ENCODE peak calls at places on chromosomes 6 and 20, in four cellular contexts. One of them, this sample, is unnamed.
A peak's percentile ranks its signal among the peaks of the same experiment; 100 is the strongest.

GRCh38 chr6:13351271-13351670 is 22.9 kb upstream of the TBC1D7 start:
- DNase-seq in fibroblast of lung: no peak
- DNase-seq in mammary epithelial cell: no peak
- DNase-seq in neural progenitor cell: peak; percentile 92
- DNase-seq in this sample: no peak

GRCh38 chr20:54122189-54122588 is 51.6 kb downstream of the CYP24A1 start:
- DNase-seq in fibroblast of lung: peak; percentile 84
- DNase-seq in mammary epithelial cell: peak; percentile 82
- DNase-seq in neural progenitor cell: no peak
- DNase-seq in this sample: peak; percentile 79

GRCh38 chr6:1385129-1386042 is 4.0 kb upstream of the FOXF2 start:
- DNase-seq in fibroblast of lung: no peak
- DNase-seq in mammary epithelial cell: no peak
- DNase-seq in neural progenitor cell: peak; percentile 49
- DNase-seq in this sample: no peak

GRCh38 chr6:137271245-137272183 is 52.3 kb upstream of the IFNGR1 start:
- DNase-seq in fibroblast of lung: peak; percentile 46
- DNase-seq in mammary epithelial cell: peak; percentile 41
- DNase-seq in neural progenitor cell: peak; percentile 63
- DNase-seq in this sample: peak; percentile 19

GRCh38 chr20:1229541-1229940 is 3.7 kb downstream of the RAD21L1 start:
- DNase-seq in fibroblast of lung: no peak
- DNase-seq in mammary epithelial cell: no peak
- DNase-seq in neural progenitor cell: no peak
- DNase-seq in this sample: no peak

GRCh38 chr6:112806163-112806900 is 459.2 kb downstream of the RFPL4B start:
- DNase-seq in fibroblast of lung: peak; percentile 60
- DNase-seq in mammary epithelial cell: no peak
- DNase-seq in neural progenitor cell: no peak
- DNase-seq in this sample: peak; percentile 53

GRCh38 chr20:11919046-11919445 is 1.4 kb downstream of the BTBD3 start:
- DNase-seq in fibroblast of lung: peak; percentile 22
- DNase-seq in mammary epithelial cell: no peak
- DNase-seq in neural progenitor cell: peak; percentile 8
- DNase-seq in this sample: peak; percentile 12

GRCh38 chr6:39357998-39358686 is 35.6 kb upstream of the KCNK16 start:
- DNase-seq in fibroblast of lung: peak; percentile 44
- DNase-seq in mammary epithelial cell: peak; percentile 51
- DNase-seq in neural progenitor cell: no peak
- DNase-seq in this sample: peak; percentile 39

GRCh38 chr20:37351689-37352610 is 6.0 kb downstream of the SRC start:
- DNase-seq in fibroblast of lung: no peak
- DNase-seq in mammary epithelial cell: no peak
- DNase-seq in neural progenitor cell: no peak
- DNase-seq in this sample: no peak

GRCh38 chr6:10393544-10394225 is 21.2 kb downstream of the TFAP2A start:
- DNase-seq in fibroblast of lung: no peak
- DNase-seq in mammary epithelial cell: no peak
- DNase-seq in neural progenitor cell: no peak
- DNase-seq in this sample: no peak

GRCh38 chr6:35213824-35214756 is at the start of gene SCUBE3:
- DNase-seq in fibroblast of lung: peak; percentile 57
- DNase-seq in mammary epithelial cell: peak; percentile 36
- DNase-seq in neural progenitor cell: peak; percentile 93
- DNase-seq in this sample: peak; percentile 48

GRCh38 chr20:48822879-48823385 is 4.9 kb downstream of the PREX1 start:
- DNase-seq in fibroblast of lung: no peak
- DNase-seq in mammary epithelial cell: no peak
- DNase-seq in neural progenitor cell: no peak
- DNase-seq in this sample: no peak

GRCh38 chr6:1389791-1390070 is 355 bp downstream of the FOXF2 start:
- DNase-seq in fibroblast of lung: no peak
- DNase-seq in mammary epithelial cell: no peak
- DNase-seq in neural progenitor cell: peak; percentile 66
- DNase-seq in this sample: no peak

GRCh38 chr20:63518946-63519764 is 1.4 kb upstream of the PPDPF start:
- DNase-seq in fibroblast of lung: no peak
- DNase-seq in mammary epithelial cell: no peak
- DNase-seq in neural progenitor cell: no peak
- DNase-seq in this sample: no peak

GRCh38 chr6:133502451-133503259 is 261.5 kb downstream of the EYA4 start:
- DNase-seq in fibroblast of lung: peak; percentile 97
- DNase-seq in mammary epithelial cell: no peak
- DNase-seq in neural progenitor cell: peak; percentile 3
- DNase-seq in this sample: peak; percentile 97

GRCh38 chr6:54935739-54936138 is 89.2 kb downstream of the FAM83B start:
- DNase-seq in fibroblast of lung: peak; percentile 65
- DNase-seq in mammary epithelial cell: peak; percentile 97
- DNase-seq in neural progenitor cell: no peak
- DNase-seq in this sample: peak; percentile 51

GRCh38 chr6:44268095-44268628 is 2.1 kb upstream of the TMEM151B start:
- DNase-seq in fibroblast of lung: peak; percentile 17
- DNase-seq in mammary epithelial cell: peak; percentile 35
- DNase-seq in neural progenitor cell: peak; percentile 87
- DNase-seq in this sample: no peak

GRCh38 chr20:17768267-17768666 is 68.5 kb downstream of the BANF2 start:
- DNase-seq in fibroblast of lung: no peak
- DNase-seq in mammary epithelial cell: no peak
- DNase-seq in neural progenitor cell: no peak
- DNase-seq in this sample: no peak

GRCh38 chr6:101195581-101195980 is 197.9 kb upstream of the GRIK2 start:
- DNase-seq in fibroblast of lung: peak; percentile 35
- DNase-seq in mammary epithelial cell: no peak
- DNase-seq in neural progenitor cell: no peak
- DNase-seq in this sample: peak; percentile 24

GRCh38 chr20:21509597-21510331 is 4.1 kb downstream of the NKX2-2 start:
- DNase-seq in fibroblast of lung: peak; percentile 67
- DNase-seq in mammary epithelial cell: no peak
- DNase-seq in neural progenitor cell: peak; percentile 75
- DNase-seq in this sample: peak; percentile 49

GRCh38 chr6:150628908-150629307 is 29.2 kb downstream of the PLEKHG1 start:
- DNase-seq in fibroblast of lung: no peak
- DNase-seq in mammary epithelial cell: no peak
- DNase-seq in neural progenitor cell: no peak
- DNase-seq in this sample: no peak

GRCh38 chr20:41275181-41275793 is 42.2 kb downstream of the ZHX3 start:
- DNase-seq in fibroblast of lung: peak; percentile 82
- DNase-seq in mammary epithelial cell: no peak
- DNase-seq in neural progenitor cell: no peak
- DNase-seq in this sample: peak; percentile 76

GRCh38 chr6:133888931-133889556 is at the start of gene TCF21:
- DNase-seq in fibroblast of lung: peak; percentile 49
- DNase-seq in mammary epithelial cell: no peak
- DNase-seq in neural progenitor cell: peak; percentile 77
- DNase-seq in this sample: peak; percentile 23

GRCh38 chr6:35972471-35972985 is 51.6 kb upstream of the SRPK1 start:
- DNase-seq in fibroblast of lung: no peak
- DNase-seq in mammary epithelial cell: no peak
- DNase-seq in neural progenitor cell: peak; percentile 71
- DNase-seq in this sample: peak; percentile 10

GRCh38 chr20:16747291-16747811 is 807 bp upstream of the OTOR start:
- DNase-seq in fibroblast of lung: no peak
- DNase-seq in mammary epithelial cell: no peak
- DNase-seq in neural progenitor cell: no peak
- DNase-seq in this sample: no peak

GRCh38 chr6:1767481-1768246 is 157.9 kb downstream of the FOXC1 start:
- DNase-seq in fibroblast of lung: peak; percentile 41
- DNase-seq in mammary epithelial cell: peak; percentile 50
- DNase-seq in neural progenitor cell: no peak
- DNase-seq in this sample: peak; percentile 32

GRCh38 chr20:25052255-25053206 is 5.4 kb downstream of the ACSS1 start:
- DNase-seq in fibroblast of lung: peak; percentile 45
- DNase-seq in mammary epithelial cell: no peak
- DNase-seq in neural progenitor cell: no peak
- DNase-seq in this sample: peak; percentile 35

GRCh38 chr20:48025061-48025515 is 239.8 kb upstream of the SULF2 start:
- DNase-seq in fibroblast of lung: peak; percentile 98
- DNase-seq in mammary epithelial cell: peak; percentile 83
- DNase-seq in neural progenitor cell: peak; percentile 49
- DNase-seq in this sample: peak; percentile 98

GRCh38 chr20:20360464-20360863 is 7.4 kb upstream of the INSM1 start:
- DNase-seq in fibroblast of lung: peak; percentile 53
- DNase-seq in mammary epithelial cell: peak; percentile 60
- DNase-seq in neural progenitor cell: peak; percentile 76
- DNase-seq in this sample: peak; percentile 25

GRCh38 chr6:17470953-17471335 is 77.5 kb downstream of the CAP2 start:
- DNase-seq in fibroblast of lung: peak; percentile 70
- DNase-seq in mammary epithelial cell: no peak
- DNase-seq in neural progenitor cell: no peak
- DNase-seq in this sample: peak; percentile 69

GRCh38 chr20:5835234-5835845 is 85.1 kb downstream of the SHLD1 start:
- DNase-seq in fibroblast of lung: peak; percentile 61
- DNase-seq in mammary epithelial cell: peak; percentile 42
- DNase-seq in neural progenitor cell: no peak
- DNase-seq in this sample: peak; percentile 48

GRCh38 chr6:91155129-91155528 is 568.3 kb upstream of the MAP3K7 start:
- DNase-seq in fibroblast of lung: no peak
- DNase-seq in mammary epithelial cell: no peak
- DNase-seq in neural progenitor cell: no peak
- DNase-seq in this sample: no peak

GRCh38 chr20:37914672-37915433 is 11.9 kb downstream of the VSTM2L start:
- DNase-seq in fibroblast of lung: no peak
- DNase-seq in mammary epithelial cell: no peak
- DNase-seq in neural progenitor cell: peak; percentile 85
- DNase-seq in this sample: no peak

GRCh38 chr6:50699086-50699886 is 14.0 kb upstream of the TFAP2D start:
- DNase-seq in fibroblast of lung: no peak
- DNase-seq in mammary epithelial cell: no peak
- DNase-seq in neural progenitor cell: peak; percentile 69
- DNase-seq in this sample: no peak

GRCh38 chr20:32752458-32753250 is 9.4 kb upstream of the COMMD7 start:
- DNase-seq in fibroblast of lung: peak; percentile 84
- DNase-seq in mammary epithelial cell: peak; percentile 61
- DNase-seq in neural progenitor cell: no peak
- DNase-seq in this sample: peak; percentile 78

GRCh38 chr20:59028812-59029211 is 3.3 kb downstream of the ATP5F1E start:
- DNase-seq in fibroblast of lung: no peak
- DNase-seq in mammary epithelial cell: no peak
- DNase-seq in neural progenitor cell: no peak
- DNase-seq in this sample: no peak
- H3K4me3 ChIP-seq in fibroblast of lung: peak overlapping the region; percentile 2
- H3K4me3 ChIP-seq in mammary epithelial cell: peak overlapping the region; percentile 10
- H3K4me3 ChIP-seq in neural progenitor cell: no peak overlapping the region
- H3K4me3 ChIP-seq in this sample: peak overlapping the region; percentile 45

GRCh38 chr6:31114540-31114876 is at the start of gene PSORS1C1:
- DNase-seq in fibroblast of lung: peak; percentile 97
- DNase-seq in mammary epithelial cell: peak; percentile 90
- DNase-seq in neural progenitor cell: no peak
- DNase-seq in this sample: peak; percentile 95

GRCh38 chr6:31115941-31116560 is 1.5 kb downstream of the PSORS1C1 start:
- DNase-seq in fibroblast of lung: no peak
- DNase-seq in mammary epithelial cell: no peak
- DNase-seq in neural progenitor cell: no peak
- DNase-seq in this sample: no peak

GRCh38 chr6:31112478-31112877 is at the start of gene C6orf15:
- DNase-seq in fibroblast of lung: no peak
- DNase-seq in mammary epithelial cell: no peak
- DNase-seq in neural progenitor cell: no peak
- DNase-seq in this sample: no peak

GRCh38 chr6:31114970-31115849 is 610 bp downstream of the PSORS1C1 start:
- DNase-seq in fibroblast of lung: peak; percentile 58
- DNase-seq in mammary epithelial cell: peak; percentile 24
- DNase-seq in neural progenitor cell: no peak
- DNase-seq in this sample: peak; percentile 36

GRCh38 chr6:31113861-31114539 is 600 bp upstream of the PSORS1C1 start:
- DNase-seq in fibroblast of lung: peak; percentile 61
- DNase-seq in mammary epithelial cell: no peak
- DNase-seq in neural progenitor cell: no peak
- DNase-seq in this sample: peak; percentile 38
- H3K9ac ChIP-seq in fibroblast of lung: no peak overlapping the region
- H3K9ac ChIP-seq in mammary epithelial cell: no peak overlapping the region
- H3K9ac ChIP-seq in neural progenitor cell: no peak overlapping the region
- H3K9ac ChIP-seq in this sample: peak overlapping the region; percentile 82

GRCh38 chr20:9610665-9611064 is 96.3 kb downstream of the LAMP5 start:
- DNase-seq in fibroblast of lung: no peak
- DNase-seq in mammary epithelial cell: no peak
- DNase-seq in neural progenitor cell: no peak
- DNase-seq in this sample: no peak
- H2AFZ ChIP-seq in fibroblast of lung: no peak overlapping the region
- H2AFZ ChIP-seq in mammary epithelial cell: no peak overlapping the region
- H2AFZ ChIP-seq in neural progenitor cell: no peak overlapping the region
- H2AFZ ChIP-seq in this sample: no peak overlapping the region

GRCh38 chr6:165707067-165707853 is 44.2 kb upstream of the PDE10A start:
- DNase-seq in fibroblast of lung: no peak
- DNase-seq in mammary epithelial cell: no peak
- DNase-seq in neural progenitor cell: no peak
- DNase-seq in this sample: no peak
- H3K4me3 ChIP-seq in fibroblast of lung: no peak overlapping the region
- H3K4me3 ChIP-seq in mammary epithelial cell: no peak overlapping the region
- H3K4me3 ChIP-seq in neural progenitor cell: no peak overlapping the region
- H3K4me3 ChIP-seq in this sample: no peak overlapping the region

GRCh38 chr6:166956444-166957086 is at the start of gene RNASET2:
- DNase-seq in fibroblast of lung: peak; percentile 85
- DNase-seq in mammary epithelial cell: peak; percentile 85
- DNase-seq in neural progenitor cell: peak; percentile 96
- DNase-seq in this sample: peak; percentile 73
- H3K9ac ChIP-seq in fibroblast of lung: peak within 1 kb of the TSS; percentile 68
- H3K9ac ChIP-seq in mammary epithelial cell: peak within 1 kb of the TSS; percentile 8
- H3K9ac ChIP-seq in neural progenitor cell: peak within 1 kb of the TSS; percentile 51
- H3K9ac ChIP-seq in this sample: peak within 1 kb of the TSS; percentile 80

GRCh38 chr6:155183095-155183494 is 80.7 kb upstream of the CLDN20 start:
- DNase-seq in fibroblast of lung: no peak
- DNase-seq in mammary epithelial cell: no peak
- DNase-seq in neural progenitor cell: no peak
- DNase-seq in this sample: no peak
- H2AFZ ChIP-seq in fibroblast of lung: no peak overlapping the region
- H2AFZ ChIP-seq in mammary epithelial cell: no peak overlapping the region
- H2AFZ ChIP-seq in neural progenitor cell: no peak overlapping the region
- H2AFZ ChIP-seq in this sample: no peak overlapping the region

GRCh38 chr20:59605691-59606364 is 1.5 kb downstream of the PHACTR3 start:
- DNase-seq in fibroblast of lung: no peak
- DNase-seq in mammary epithelial cell: no peak
- DNase-seq in neural progenitor cell: peak; percentile 41
- DNase-seq in this sample: no peak
- H3K4me3 ChIP-seq in fibroblast of lung: no peak overlapping the region
- H3K4me3 ChIP-seq in mammary epithelial cell: no peak overlapping the region
- H3K4me3 ChIP-seq in neural progenitor cell: peak overlapping the region; percentile 44
- H3K4me3 ChIP-seq in this sample: no peak overlapping the region

GRCh38 chr20:62336775-62337557 is 30.1 kb downstream of the LAMA5 start:
- DNase-seq in fibroblast of lung: no peak
- DNase-seq in mammary epithelial cell: no peak
- DNase-seq in neural progenitor cell: no peak
- DNase-seq in this sample: no peak

GRCh38 chr20:62339647-62340062 is 27.5 kb downstream of the LAMA5 start:
- DNase-seq in fibroblast of lung: no peak
- DNase-seq in mammary epithelial cell: no peak
- DNase-seq in neural progenitor cell: no peak
- DNase-seq in this sample: no peak

GRCh38 chr20:62337558-62338293 is 29.4 kb downstream of the LAMA5 start:
- DNase-seq in fibroblast of lung: no peak
- DNase-seq in mammary epithelial cell: no peak
- DNase-seq in neural progenitor cell: no peak
- DNase-seq in this sample: no peak

GRCh38 chr20:62336329-62336728 is 30.8 kb downstream of the LAMA5 start:
- DNase-seq in fibroblast of lung: no peak
- DNase-seq in mammary epithelial cell: no peak
- DNase-seq in neural progenitor cell: no peak
- DNase-seq in this sample: no peak

GRCh38 chr20:62338294-62338620 is 28.9 kb downstream of the LAMA5 start:
- DNase-seq in fibroblast of lung: no peak
- DNase-seq in mammary epithelial cell: no peak
- DNase-seq in neural progenitor cell: no peak
- DNase-seq in this sample: no peak
- H3K9ac ChIP-seq in fibroblast of lung: no peak overlapping the region
- H3K9ac ChIP-seq in mammary epithelial cell: no peak overlapping the region
- H3K9ac ChIP-seq in neural progenitor cell: no peak overlapping the region
- H3K9ac ChIP-seq in this sample: no peak overlapping the region

This sample was measured in astrocyte.